ENCODE peak calls at places on chromosomes 1 and 21, in four cellular contexts. I is foreskin fibroblast, Q is GM23338, M is GM04503. L is an unnamed sample.

GRCh38 chr1:29508458-29509107 is 272.3 kb downstream of the PTPRU start:
- DNase-seq in Q (no peak), I (no peak), M (no peak), L (no peak)

GRCh38 chr1:92342401-92342800 is 43.5 kb downstream of the RPAP2 start:
- DNase-seq in M (no peak), I (no peak), Q (no peak), L (no peak)

GRCh38 chr1:220410681-220411080 is 117.3 kb upstream of the MARK1 start:
- DNase-seq in I (peak), Q (no peak), M (no peak), L (no peak)

GRCh38 chr1:198650506-198650905 is 11.7 kb downstream of the PTPRC start:
- DNase-seq in Q (no peak), I (no peak), M (no peak), L (no peak)

GRCh38 chr1:200342511-200343400 is 67.1 kb downstream of the ZNF281 start:
- DNase-seq in I (peak), Q (no peak), M (peak), L (no peak)

GRCh38 chr1:160954158-160955104 is at the start of gene ITLN2:
- DNase-seq in I (peak), M (no peak), Q (peak), L (peak)

GRCh38 chr1:20240012-20240411 is 50.7 kb upstream of the VWA5B1 start:
- DNase-seq in M (no peak), I (no peak), Q (no peak), L (no peak)

GRCh38 chr1:174157157-174157806 is 2.0 kb upstream of the RABGAP1L start:
- DNase-seq in I (no peak), Q (no peak), M (no peak), L (no peak)

GRCh38 chr1:190453550-190453949 is 24.1 kb downstream of the BRINP3 start:
- DNase-seq in Q (no peak), M (no peak), I (peak), L (no peak)

GRCh38 chr1:154571964-154572288 is 4.3 kb downstream of the CHRNB2 start:
- DNase-seq in I (no peak), Q (peak), M (no peak), L (no peak)

GRCh38 chr1:6523566-6523965 is 30.7 kb downstream of the NOL9 start:
- DNase-seq in Q (peak), M (no peak), I (peak), L (no peak)

GRCh38 chr1:226553594-226554279 is 5.2 kb downstream of the STUM start:
- DNase-seq in I (no peak), M (no peak), Q (no peak), L (no peak)

GRCh38 chr1:237166031-237166430 is 124.0 kb downstream of the RYR2 start:
- DNase-seq in Q (no peak), M (no peak), I (no peak), L (no peak)

GRCh38 chr1:32754282-32755097 is 51.9 kb upstream of the SYNC start:
- DNase-seq in I (peak), Q (peak), M (no peak), L (peak)

GRCh38 chr1:111704776-111705175 is 34.4 kb downstream of the INKA2 start:
- DNase-seq in M (no peak), I (no peak), Q (no peak), L (no peak)

GRCh38 chr1:181604482-181604881 is 121.2 kb downstream of the CACNA1E start:
- DNase-seq in M (no peak), I (no peak), Q (no peak), L (no peak)

GRCh38 chr1:207240325-207241095 is 81.0 kb upstream of the CD55 start:
- DNase-seq in I (no peak), M (no peak), Q (no peak), L (no peak)

GRCh38 chr1:175384546-175384945 is 192.0 kb upstream of the KIAA0040 start:
- DNase-seq in I (no peak), Q (no peak), M (no peak), L (no peak)

GRCh38 chr1:181095260-181095659 is 6.8 kb downstream of the IER5 start:
- DNase-seq in I (no peak), Q (no peak), M (no peak), L (no peak)

GRCh38 chr1:185016880-185017279 is 28.5 kb upstream of the RNF2 start:
- DNase-seq in M (no peak), Q (no peak), I (peak), L (no peak)

GRCh38 chr21:42115136-42115683 is 44.1 kb downstream of the UMODL1 start:
- DNase-seq in Q (no peak), M (no peak), I (no peak), L (no peak)

GRCh38 chr1:204081156-204081790 is 8.4 kb downstream of the SOX13 start:
- DNase-seq in M (no peak), Q (no peak), I (peak), L (no peak)

GRCh38 chr1:24450321-24450720 is 34.7 kb downstream of the NIPAL3 start:
- DNase-seq in I (no peak), Q (no peak), M (no peak), L (no peak)

GRCh38 chr21:37008705-37009104 is 2.2 kb downstream of the RIPPLY3 start:
- DNase-seq in I (no peak), M (no peak), Q (peak), L (peak)

GRCh38 chr1:40662864-40663263 is 2.6 kb downstream of the RIMS3 start:
- DNase-seq in M (no peak), Q (no peak), I (no peak), L (no peak)

GRCh38 chr1:47435506-47436303 is 2.1 kb upstream of the FOXD2 start:
- DNase-seq in Q (no peak), I (no peak), M (no peak), L (no peak)

GRCh38 chr1:246508897-246509688 is 2.0 kb upstream of the SMYD3 start:
- DNase-seq in Q (no peak), M (no peak), I (no peak), L (no peak)

L was measured in progenitor cell of endocrine pancreas.